ENCODE peak calls at places on chromosome 20, in six cellular contexts. O, T, R, Z, W and K are unnamed samples.

GRCh38 chr20:60857708-60858107 is 394.4 kb upstream of the CDH4 start:
- DNase-seq in O (no peak), T (peak), R (no peak), Z (no peak), W (no peak), K (no peak)

GRCh38 chr20:10807013-10807412 is 133.2 kb upstream of the JAG1 start:
- DNase-seq in O (no peak), T (no peak), R (no peak), Z (no peak), W (no peak), K (no peak)

GRCh38 chr20:63345328-63346100 is 15.6 kb downstream of the CHRNA4 start:
- DNase-seq in O (peak), T (no peak), R (no peak), Z (no peak), W (no peak), K (no peak)

GRCh38 chr20:59144831-59145196 is 18.8 kb upstream of the ZNF831 start:
- DNase-seq in O (no peak), T (no peak), R (no peak), Z (no peak), W (no peak), K (no peak)

GRCh38 chr20:35981969-35982368 is 13.6 kb downstream of the CNBD2 start:
- DNase-seq in O (no peak), T (no peak), R (no peak), Z (no peak), W (no peak), K (no peak)

GRCh38 chr20:17403496-17403895 is 127.7 kb downstream of the BFSP1 start:
- DNase-seq in O (no peak), T (no peak), R (no peak), Z (no peak), W (no peak), K (no peak)

GRCh38 chr20:58634818-58635665 is 16.0 kb upstream of the STX16 start:
- DNase-seq in O (no peak), T (no peak), R (no peak), Z (no peak), W (no peak), K (no peak)

GRCh38 chr20:24969203-24970029 is 20.3 kb downstream of the CST7 start:
- DNase-seq in O (no peak), T (no peak), R (no peak), Z (no peak), W (no peak), K (no peak)

GRCh38 chr20:21812384-21812783 is 106.9 kb downstream of the PAX1 start:
- DNase-seq in O (no peak), T (no peak), R (no peak), Z (no peak), W (no peak), K (no peak)

GRCh38 chr20:23245553-23246128 is 105.0 kb upstream of the NXT1 start:
- DNase-seq in O (peak), T (peak), R (peak), Z (no peak), W (no peak), K (peak)

GRCh38 chr20:16801919-16802651 is 53.9 kb downstream of the OTOR start:
- DNase-seq in O (peak), T (peak), R (peak), Z (peak), W (peak), K (no peak)

GRCh38 chr20:19964289-19965263 is 52.6 kb upstream of the NAA20 start:
- DNase-seq in O (peak), T (peak), R (no peak), Z (no peak), W (peak), K (peak)

GRCh38 chr20:50921055-50921454 is 10.2 kb downstream of the ADNP start:
- DNase-seq in O (no peak), T (no peak), R (no peak), Z (no peak), W (no peak), K (no peak)

GRCh38 chr20:24692429-24693190 is 223.2 kb downstream of the SYNDIG1 start:
- DNase-seq in O (no peak), T (no peak), R (no peak), Z (no peak), W (no peak), K (no peak)

GRCh38 chr20:47506850-47507249 is 5.2 kb downstream of the NCOA3 start:
- DNase-seq in O (no peak), T (no peak), R (no peak), Z (no peak), W (no peak), K (no peak)

GRCh38 chr20:46121531-46121930 is 3.4 kb downstream of the CD40 start:
- DNase-seq in O (no peak), T (no peak), R (no peak), Z (no peak), W (no peak), K (no peak)

GRCh38 chr20:47455133-47456040 is 46.3 kb upstream of the NCOA3 start:
- DNase-seq in O (no peak), T (peak), R (no peak), Z (no peak), W (no peak), K (peak)

GRCh38 chr20:39885975-39886649 is 802.9 kb downstream of the MAFB start:
- DNase-seq in O (peak), T (peak), R (peak), Z (no peak), W (peak), K (no peak)

GRCh38 chr20:64065062-64065972 is 2.3 kb downstream of the TCEA2 start:
- DNase-seq in O (no peak), T (no peak), R (no peak), Z (peak), W (no peak), K (no peak)

GRCh38 chr20:56689318-56689717 is 60.2 kb downstream of the TFAP2C start:
- DNase-seq in O (no peak), T (peak), R (no peak), Z (no peak), W (peak), K (no peak)

GRCh38 chr20:25005220-25005619 is 12.7 kb upstream of the APMAP start:
- DNase-seq in O (no peak), T (no peak), R (no peak), Z (peak), W (no peak), K (no peak)

GRCh38 chr20:2395136-2395535 is 14.4 kb downstream of the TGM6 start:
- DNase-seq in O (no peak), T (no peak), R (no peak), Z (no peak), W (no peak), K (no peak)

GRCh38 chr20:5821627-5822215 is 71.5 kb downstream of the SHLD1 start:
- DNase-seq in O (no peak), T (no peak), R (no peak), Z (no peak), W (no peak), K (peak)

GRCh38 chr20:3749689-3750639 is 17.5 kb downstream of the HSPA12B start:
- DNase-seq in O (no peak), T (no peak), R (peak), Z (no peak), W (no peak), K (peak)

GRCh38 chr20:59382907-59383306 is 82.5 kb downstream of the EDN3 start:
- DNase-seq in O (no peak), T (no peak), R (no peak), Z (no peak), W (no peak), K (no peak)

GRCh38 chr20:59386819-59387218 is 86.4 kb downstream of the EDN3 start:
- DNase-seq in O (no peak), T (no peak), R (no peak), Z (no peak), W (no peak), K (no peak)

GRCh38 chr20:46350201-46350985 is 42.1 kb upstream of the CDH22 start:
- DNase-seq in O (no peak), T (peak), R (no peak), Z (peak), W (peak), K (no peak)

GRCh38 chr20:33896509-33896908 is 85.4 kb downstream of the CHMP4B start:
- DNase-seq in O (peak), T (peak), R (no peak), Z (no peak), W (no peak), K (no peak)

GRCh38 chr20:58054744-58055373 is 173.6 kb downstream of the ANKRD60 start:
- DNase-seq in O (peak), T (no peak), R (peak), Z (no peak), W (no peak), K (no peak)

GRCh38 chr20:50642288-50642803 is 49.0 kb downstream of the RIPOR3 start:
- DNase-seq in O (no peak), T (no peak), R (no peak), Z (no peak), W (no peak), K (no peak)

GRCh38 chr20:610130-611046 is at the start of gene TCF15:
- DNase-seq in O (peak), T (no peak), R (peak), Z (no peak), W (no peak), K (no peak)

GRCh38 chr20:3914446-3914845 is 25.3 kb downstream of the PANK2 start:
- DNase-seq in O (no peak), T (no peak), R (no peak), Z (no peak), W (no peak), K (no peak)

GRCh38 chr20:61608275-61609085 is 356.4 kb downstream of the CDH4 start:
- DNase-seq in O (no peak), T (peak), R (peak), Z (no peak), W (no peak), K (peak)

GRCh38 chr20:1418335-1418734 is 25.5 kb upstream of the FKBP1A start:
- DNase-seq in O (no peak), T (no peak), R (no peak), Z (no peak), W (no peak), K (no peak)

GRCh38 chr20:11431613-11432012 is 486.1 kb upstream of the BTBD3 start:
- DNase-seq in O (no peak), T (no peak), R (no peak), Z (no peak), W (no peak), K (no peak)

GRCh38 chr20:3312940-3313656 is 74.1 kb upstream of the SLC4A11 start:
- DNase-seq in O (no peak), T (peak), R (no peak), Z (no peak), W (no peak), K (no peak)

GRCh38 chr20:33666293-33667244 is at the start of gene ACTL10:
- DNase-seq in O (peak), T (peak), R (peak), Z (peak), W (peak), K (peak)

GRCh38 chr20:2707353-2708072 is 14.9 kb downstream of the EBF4 start:
- DNase-seq in O (no peak), T (no peak), R (no peak), Z (no peak), W (no peak), K (no peak)

GRCh38 chr20:6241591-6241990 is 118.8 kb upstream of the FERMT1 start:
- DNase-seq in O (no peak), T (no peak), R (no peak), Z (no peak), W (no peak), K (no peak)

GRCh38 chr20:36116813-36117441 is 37.6 kb upstream of the EPB41L1 start:
- DNase-seq in O (peak), T (no peak), R (no peak), Z (no peak), W (no peak), K (no peak)